ENCODE peak calls at places on chromosome 1, in nine cellular contexts. K is NCI-H2081, U is HuH-7.5, Z is activated T-cell treated with anti-CD3 and anti-CD28 coated beads for 24 hours, E is amygdala, Y is T-helper 17 cell, T is transverse colon, I is MCF 10A, V is SK-N-DZ. Q is an unnamed sample.

GRCh38 chr1:3350441-3351261 is 103.8 kb upstream of the ARHGEF16 start:
- DNase-seq in Z (no peak), I (no peak), T (no peak), E (peak), V (no peak), Y (no peak), K (no peak), U (no peak), Q (no peak)

GRCh38 chr1:98556521-98557158 is 104.9 kb upstream of the SNX7 start:
- DNase-seq in K (peak), T (no peak), Z (no peak), E (no peak), I (peak), Y (no peak), U (peak), V (peak), Q (peak)

GRCh38 chr1:182174202-182174855 is 112.8 kb upstream of the ZNF648 start:
- DNase-seq in V (no peak), E (no peak), Y (no peak), K (no peak), U (no peak), I (peak), T (peak), Z (no peak), Q (no peak)

GRCh38 chr1:1782399-1783221 is 4.3 kb upstream of the NADK start:
- DNase-seq in T (peak), V (no peak), I (peak), K (peak), E (no peak), Z (no peak), Y (no peak), U (peak), Q (no peak)

GRCh38 chr1:208652300-208653160 is 408.3 kb upstream of the PLXNA2 start:
- DNase-seq in K (peak), I (peak), Y (peak), V (peak), Z (peak), E (peak), T (peak), U (peak), Q (peak)

GRCh38 chr1:164961714-164962113 is 394.8 kb downstream of the LMX1A start:
- DNase-seq in E (no peak), Z (no peak), U (no peak), K (no peak), I (peak), Y (no peak), T (no peak), V (no peak), Q (peak)

GRCh38 chr1:218953448-218953847 is 220.2 kb upstream of the LYPLAL1 start:
- DNase-seq in Y (no peak), K (no peak), Z (no peak), E (no peak), I (no peak), V (no peak), U (no peak), T (no peak), Q (no peak)

GRCh38 chr1:34267326-34267725 is 90.6 kb downstream of the C1orf94 start:
- DNase-seq in I (no peak), U (no peak), Z (no peak), K (no peak), E (no peak), Y (no peak), V (no peak), T (no peak), Q (no peak)

GRCh38 chr1:9852410-9853301 is 28.9 kb upstream of the CLSTN1 start:
- DNase-seq in Y (no peak), T (no peak), I (peak), Z (no peak), K (no peak), E (peak), U (peak), V (no peak), Q (peak)

GRCh38 chr1:187685338-187685737 is 856.6 kb downstream of the PLA2G4A start:
- DNase-seq in K (no peak), I (peak), Z (no peak), Y (no peak), V (no peak), E (no peak), T (no peak), U (no peak), Q (peak)

GRCh38 chr1:11797525-11798216 is 8.1 kb downstream of the MTHFR start:
- DNase-seq in E (no peak), Z (no peak), T (no peak), K (no peak), Y (no peak), U (no peak), V (no peak), I (no peak), Q (no peak)

GRCh38 chr1:3373700-3374405 is 80.6 kb upstream of the ARHGEF16 start:
- DNase-seq in V (no peak), K (no peak), Z (no peak), E (no peak), Y (no peak), T (no peak), U (no peak), I (no peak), Q (no peak)

GRCh38 chr1:226657788-226658537 is 81.1 kb downstream of the ITPKB start:
- DNase-seq in I (peak), V (no peak), Z (no peak), E (peak), T (no peak), K (peak), U (no peak), Y (no peak), Q (peak)

GRCh38 chr1:56200921-56201320 is 378.4 kb downstream of the PLPP3 start:
- DNase-seq in Z (no peak), U (no peak), E (no peak), I (no peak), T (no peak), V (no peak), Y (no peak), K (no peak), Q (no peak)

GRCh38 chr1:236853916-236854601 is 59.0 kb downstream of the MTR start:
- DNase-seq in E (no peak), Y (no peak), Z (no peak), I (no peak), U (no peak), T (no peak), V (no peak), K (no peak), Q (no peak)

GRCh38 chr1:94806451-94806861 is 13.7 kb upstream of the SLC44A3 start:
- DNase-seq in T (no peak), K (no peak), E (no peak), Y (no peak), V (no peak), U (no peak), Z (no peak), I (no peak), Q (no peak)

GRCh38 chr1:96596226-96596625 is 125.4 kb upstream of the PTBP2 start:
- DNase-seq in U (peak), V (peak), Z (no peak), Y (no peak), T (no peak), E (no peak), I (peak), K (no peak), Q (peak)

Q was measured in mammary epithelial cell.